ENCODE peak calls at places on chromosome 2, in seven cellular contexts. G is ovary, E is brain microvascular endothelial cell, W is cardiac muscle cell, K is HCT116, U is adrenal gland, B is lung. A is an unnamed sample.

GRCh38 chr2:39437522-39438296 is 624 bp upstream of the MAP4K3 start:
- DNase-seq in G (peak), E (no peak), W (peak), K (peak), U (peak), B (peak), A (peak)

GRCh38 chr2:56102866-56103265 is 80.9 kb upstream of the CCDC85A start:
- DNase-seq in G (no peak), E (peak), W (peak), K (no peak), U (no peak), B (no peak), A (no peak)

GRCh38 chr2:236977999-236978398 is 107.7 kb upstream of the COPS8 start:
- DNase-seq in G (no peak), E (no peak), W (no peak), K (no peak), U (no peak), B (no peak), A (no peak)

GRCh38 chr2:17821535-17822451 is 5.5 kb downstream of the MSGN1 start:
- DNase-seq in G (no peak), E (no peak), W (peak), K (no peak), U (no peak), B (no peak), A (no peak)

GRCh38 chr2:222037211-222037610 is 261.6 kb downstream of the PAX3 start:
- DNase-seq in G (no peak), E (no peak), W (no peak), K (no peak), U (no peak), B (no peak), A (no peak)

GRCh38 chr2:239868556-239869181 is 156.5 kb downstream of the NDUFA10 start:
- DNase-seq in G (no peak), E (no peak), W (no peak), K (no peak), U (no peak), B (no peak), A (no peak)

GRCh38 chr2:239287461-239287860 is 113.4 kb downstream of the HDAC4 start:
- DNase-seq in G (no peak), E (no peak), W (peak), K (no peak), U (no peak), B (no peak), A (no peak)

GRCh38 chr2:238302076-238302475 is 13.7 kb upstream of the PER2 start:
- DNase-seq in G (no peak), E (no peak), W (no peak), K (no peak), U (no peak), B (no peak), A (no peak)

GRCh38 chr2:70143314-70144150 is 47.3 kb downstream of the C2orf42 start:
- DNase-seq in G (peak), E (peak), W (peak), K (peak), U (peak), B (peak), A (peak)

GRCh38 chr2:23583467-23583866 is 198.5 kb downstream of the KLHL29 start:
- DNase-seq in G (no peak), E (no peak), W (no peak), K (no peak), U (no peak), B (no peak), A (no peak)

GRCh38 chr2:47017541-47017940 is 101.9 kb upstream of the MCFD2 start:
- DNase-seq in G (no peak), E (no peak), W (no peak), K (no peak), U (no peak), B (no peak), A (no peak)
- H3K27ac ChIP-seq in G (no peak), E (no peak), W (no peak), K (no peak), U (peak), B (no peak), A (no peak)

DNA sequence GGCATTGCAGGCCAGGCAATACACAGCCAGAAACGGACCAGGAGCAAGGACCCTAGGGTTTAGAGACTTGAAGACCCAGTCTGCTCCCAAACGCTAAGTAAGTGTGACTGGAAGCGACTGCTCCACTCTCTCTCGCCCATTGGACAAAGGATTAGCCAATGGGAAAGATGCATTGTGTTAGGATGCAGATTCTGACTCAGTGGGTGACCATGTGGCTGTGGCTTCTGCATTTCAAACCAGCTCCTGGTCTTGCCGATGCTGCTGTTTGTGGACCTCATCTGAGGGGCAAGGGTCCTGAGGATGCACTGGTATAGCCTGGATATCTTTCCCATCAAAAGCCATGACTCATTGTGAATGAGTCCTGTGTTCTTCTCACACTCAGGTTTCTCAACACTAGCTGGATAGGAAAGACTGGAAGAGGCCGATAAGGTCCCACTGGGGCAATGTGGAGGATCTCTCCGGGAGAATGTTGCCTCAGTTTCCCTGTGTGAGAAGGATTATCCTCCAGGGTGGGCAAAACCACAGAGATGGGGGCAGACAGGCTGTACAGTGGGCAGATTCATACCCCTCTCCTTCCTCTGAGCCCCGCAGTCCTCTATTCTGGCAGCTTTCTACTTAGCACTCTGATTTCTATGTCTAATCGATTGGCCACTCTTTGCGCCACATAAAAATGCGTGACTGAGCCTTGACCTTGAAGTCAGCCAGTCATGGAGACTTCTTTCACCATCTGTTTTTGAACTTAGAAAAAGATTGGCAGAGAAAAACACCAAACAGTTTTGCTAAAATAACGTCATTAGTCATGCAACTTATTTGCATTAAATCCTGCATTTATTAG is 257.1 kb downstream of the PRKCE start:
- DNase-seq in G (no peak), E (no peak), W (no peak), K (no peak), U (no peak), B (no peak), A (no peak)
- H3K27ac ChIP-seq in G (no peak), E (no peak), W (no peak), K (no peak), U (no peak), B (no peak), A (no peak)

GRCh38 chr2:152446213-152446612 is 111.2 kb downstream of the FMNL2 start:
- DNase-seq in G (no peak), E (no peak), W (no peak), K (no peak), U (no peak), B (no peak), A (no peak)
- H3K27ac ChIP-seq in G (no peak), E (peak), W (no peak), K (no peak), U (peak), B (no peak), A (no peak)

DNA sequence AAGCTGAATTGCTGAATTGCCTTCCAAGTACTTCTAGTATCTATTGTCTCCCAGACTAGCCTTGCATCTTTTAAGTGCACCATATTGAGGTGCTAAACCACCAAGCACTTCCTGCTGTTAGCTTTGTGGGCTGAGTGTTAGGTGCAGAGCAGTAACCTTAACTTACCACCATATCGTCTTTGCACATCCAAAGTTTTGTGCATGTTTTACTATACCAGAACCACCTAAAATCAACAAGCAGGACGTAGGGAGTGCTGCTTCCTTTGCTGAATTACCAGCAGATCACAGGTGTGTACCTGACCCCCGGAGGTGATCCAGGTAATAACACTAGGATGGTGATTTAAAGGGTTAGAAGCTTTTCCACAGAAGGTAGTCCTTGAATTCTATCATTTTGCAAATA is 359.9 kb upstream of the HNRNPA3 start:
- DNase-seq in G (no peak), E (no peak), W (no peak), K (no peak), U (no peak), B (no peak), A (no peak)
- H3K27ac ChIP-seq in G (no peak), E (no peak), W (no peak), K (no peak), U (no peak), B (no peak), A (no peak)

DNA sequence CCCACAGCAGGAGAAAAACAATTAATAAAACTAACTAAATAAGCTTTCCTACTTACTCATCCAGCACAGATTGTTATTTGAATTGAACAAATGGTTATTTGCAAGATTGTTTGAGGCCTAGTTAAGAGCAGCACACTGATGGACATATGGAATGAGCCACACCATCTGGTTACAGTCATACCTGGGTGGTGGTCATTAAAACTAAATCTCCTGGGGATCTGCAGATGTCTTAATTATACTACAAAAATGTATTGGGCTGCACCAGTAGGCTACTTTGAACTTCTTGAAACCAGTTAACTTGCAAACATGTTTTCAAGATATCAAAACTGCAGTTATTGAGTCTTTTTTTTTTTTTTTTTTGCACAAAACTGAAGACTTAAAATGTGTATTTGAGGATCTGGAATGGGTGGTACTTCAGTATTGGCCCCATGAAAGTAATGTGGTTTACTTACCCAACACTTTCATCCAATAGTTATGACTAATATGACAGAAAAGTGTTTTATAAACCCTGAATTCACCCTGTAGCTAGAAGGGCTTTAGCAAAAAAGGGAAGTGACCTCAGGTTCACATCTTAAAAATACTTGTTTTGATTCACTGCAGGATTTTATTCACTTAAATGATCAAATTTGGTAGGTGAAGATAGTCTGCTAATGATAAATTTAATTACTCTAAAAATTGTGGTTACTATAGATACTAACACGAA is 10.8 kb downstream of the AGFG1 start:
- DNase-seq in G (no peak), E (no peak), W (no peak), K (no peak), U (no peak), B (no peak), A (no peak)
- H3K27ac ChIP-seq in G (no peak), E (no peak), W (no peak), K (no peak), U (no peak), B (no peak), A (no peak)